ENCODE peak calls at places on chromosomes 6 and 20, in nine cellular contexts. H is K562, L is suprapubic skin, B is A549, J is prostate gland, W is lung, D is uterus, C is neural progenitor cell, X is GM23338. R is an unnamed sample. For H3K4me1, the result is how much of the 10 kb centered on the place peaks cover.

GRCh38 chr20:4299250-4299649 is 283.9 kb upstream of the RNF24 start:
- DNase-seq in D (no peak), J (no peak), X (no peak), W (no peak), C (no peak), L (no peak), B (no peak), H (no peak), R (no peak)

GRCh38 chr6:1797801-1798200 is 188.1 kb downstream of the FOXC1 start:
- DNase-seq in D (no peak), X (no peak), B (no peak), C (no peak), J (no peak), W (no peak), H (no peak), L (no peak), R (no peak)

GRCh38 chr20:33576432-33576883 is 85.7 kb upstream of the C20orf144 start:
- DNase-seq in J (no peak), L (no peak), B (peak), W (no peak), D (no peak), X (peak), C (no peak), H (no peak), R (peak)

GRCh38 chr6:48134246-48134645 is 23.2 kb upstream of the PTCHD4 start:
- DNase-seq in H (no peak), C (no peak), D (no peak), W (no peak), L (no peak), X (no peak), J (no peak), B (no peak), R (no peak)

GRCh38 chr6:39441301-39441700 is 118.8 kb upstream of the KCNK16 start:
- DNase-seq in W (no peak), L (no peak), C (no peak), J (no peak), B (no peak), X (no peak), H (no peak), D (no peak), R (no peak)

GRCh38 chr6:89339565-89339964 is 13.0 kb downstream of the UBE2J1 start:
- DNase-seq in X (no peak), J (no peak), H (no peak), B (no peak), L (no peak), D (no peak), C (no peak), W (no peak), R (no peak)

GRCh38 chr20:18466894-18467678 is at the start of the genes DZANK1 and POLR3F:
- DNase-seq in C (peak), X (peak), H (peak), B (peak), W (peak), J (peak), L (peak), D (peak), R (peak)

GRCh38 chr20:19934792-19935491 is 82.2 kb upstream of the NAA20 start:
- DNase-seq in D (no peak), H (no peak), X (no peak), L (peak), J (peak), B (peak), W (peak), C (no peak), R (no peak)

GRCh38 chr6:128491643-128492206 is 28.7 kb downstream of the PTPRK start:
- DNase-seq in B (no peak), H (no peak), D (no peak), J (peak), X (no peak), C (peak), L (no peak), W (no peak), R (no peak)

GRCh38 chr20:26209171-26209941 is 512.7 kb upstream of the ZNF337 start:
- DNase-seq in B (no peak), J (no peak), W (no peak), H (no peak), X (peak), C (peak), D (no peak), L (peak), R (no peak)

GRCh38 chr6:145245119-145245518 is 490.2 kb downstream of the EPM2A start:
- DNase-seq in D (no peak), W (no peak), H (no peak), X (no peak), L (no peak), J (no peak), C (no peak), B (no peak), R (no peak)

GRCh38 chr20:36273414-36274247 is 32.5 kb upstream of the DLGAP4 start:
- DNase-seq in H (no peak), B (peak), W (no peak), C (peak), J (no peak), D (no peak), L (no peak), X (peak), R (peak)

GRCh38 chr6:156988276-156989158 is 211.3 kb downstream of the ARID1B start:
- DNase-seq in B (no peak), J (no peak), L (no peak), D (no peak), X (peak), H (peak), W (no peak), C (peak), R (peak)

GRCh38 chr6:111861321-111861938 is 11.8 kb downstream of the FYN start:
- DNase-seq in D (no peak), W (no peak), L (no peak), C (no peak), X (peak), H (no peak), B (no peak), J (no peak), R (no peak)

GRCh38 chr6:161922631-161923119 is 648.8 kb upstream of the AGPAT4 start:
- DNase-seq in W (peak), D (no peak), B (peak), C (peak), X (peak), J (peak), H (peak), L (no peak), R (peak)

GRCh38 chr6:3500262-3501001 is 43.6 kb upstream of the SLC22A23 start:
- DNase-seq in W (no peak), X (no peak), L (no peak), D (no peak), H (no peak), C (no peak), B (no peak), J (peak), R (no peak)

GRCh38 chr6:19438566-19439353 is 398.4 kb upstream of the ID4 start:
- DNase-seq in H (no peak), X (no peak), J (no peak), D (no peak), L (no peak), B (no peak), W (no peak), C (no peak), R (no peak)

GRCh38 chr6:155373276-155373675 is 59.0 kb upstream of the TFB1M start:
- DNase-seq in W (no peak), D (no peak), J (no peak), X (no peak), C (no peak), B (no peak), H (no peak), L (no peak), R (no peak)

GRCh38 chr6:13406051-13406477 is 77.7 kb upstream of the TBC1D7 start:
- DNase-seq in D (no peak), X (no peak), B (no peak), L (no peak), J (no peak), H (no peak), W (no peak), C (no peak), R (no peak)

GRCh38 chr6:44180406-44180805 is 21.8 kb downstream of the CAPN11 start:
- DNase-seq in C (no peak), L (no peak), D (no peak), H (no peak), B (no peak), J (no peak), X (no peak), W (no peak), R (no peak)

GRCh38 chr6:82909551-82909950 is 156.1 kb downstream of the UBE3D start:
- DNase-seq in W (no peak), D (no peak), H (no peak), B (no peak), X (no peak), C (no peak), L (no peak), J (no peak), R (no peak)

GRCh38 chr6:90288404-90288803 is 8.2 kb downstream of the BACH2 start:
- DNase-seq in H (no peak), B (no peak), W (no peak), J (no peak), C (peak), X (peak), L (no peak), D (no peak), R (no peak)

GRCh38 chr6:167706313-167707109 is 120.2 kb upstream of the AFDN start:
- DNase-seq in W (no peak), D (no peak), C (no peak), X (no peak), H (no peak), B (no peak), J (no peak), L (no peak), R (no peak)

GRCh38 chr6:102961902-102962301 is 1568.4 kb downstream of the GRIK2 start:
- DNase-seq in D (no peak), C (no peak), W (no peak), X (no peak), J (no peak), L (no peak), H (no peak), B (no peak), R (no peak)

GRCh38 chr6:98931710-98932109 is 16.0 kb downstream of the FBXL4 start:
- DNase-seq in J (no peak), L (no peak), B (no peak), C (peak), D (no peak), H (no peak), W (no peak), X (no peak), R (no peak)

GRCh38 chr6:88184921-88185320 is 18.8 kb upstream of the CNR1 start:
- DNase-seq in C (no peak), H (no peak), W (no peak), B (no peak), J (no peak), D (no peak), L (no peak), X (no peak), R (no peak)

GRCh38 chr6:88174906-88175305 is 8.8 kb upstream of the CNR1 start:
- DNase-seq in W (no peak), B (no peak), L (no peak), J (no peak), C (no peak), D (no peak), H (no peak), X (no peak), R (no peak)

GRCh38 chr6:88177961-88178464 is 11.9 kb upstream of the CNR1 start:
- DNase-seq in C (no peak), X (no peak), W (no peak), J (no peak), H (no peak), B (peak), D (no peak), L (no peak), R (no peak)

GRCh38 chr6:88183503-88183902 is 17.4 kb upstream of the CNR1 start:
- DNase-seq in W (no peak), H (no peak), C (no peak), X (peak), J (no peak), B (no peak), D (no peak), L (no peak), R (no peak)

DNA sequence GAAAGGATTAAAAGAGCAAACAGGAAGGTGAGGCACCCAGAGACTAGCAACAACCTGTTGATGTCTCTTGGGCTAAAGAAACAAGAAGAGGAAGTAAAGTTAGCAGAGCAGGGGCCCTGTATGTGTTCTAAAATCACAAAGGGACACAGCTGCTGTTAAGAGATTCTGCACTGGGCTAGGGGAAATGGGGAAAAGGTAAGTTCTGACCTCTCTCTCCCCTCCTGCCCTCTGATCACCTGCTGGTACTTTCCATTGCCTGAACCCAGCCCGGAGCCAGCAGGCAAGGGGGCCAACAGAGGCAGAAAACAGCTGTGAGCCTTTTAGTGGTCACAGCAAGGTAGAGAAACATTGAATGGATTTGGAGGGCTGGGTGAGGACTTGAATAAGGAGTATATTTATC is 13.5 kb upstream of the CNR1 start:
- DNase-seq in C (peak), J (no peak), X (peak), D (no peak), W (no peak), H (no peak), B (no peak), L (no peak), R (no peak)
- H3K4me3 ChIP-seq in C (no peak), J (no peak), X (no peak), D (no peak), W (no peak), H (no peak), B (no peak), L (no peak), R (no peak)

DNA sequence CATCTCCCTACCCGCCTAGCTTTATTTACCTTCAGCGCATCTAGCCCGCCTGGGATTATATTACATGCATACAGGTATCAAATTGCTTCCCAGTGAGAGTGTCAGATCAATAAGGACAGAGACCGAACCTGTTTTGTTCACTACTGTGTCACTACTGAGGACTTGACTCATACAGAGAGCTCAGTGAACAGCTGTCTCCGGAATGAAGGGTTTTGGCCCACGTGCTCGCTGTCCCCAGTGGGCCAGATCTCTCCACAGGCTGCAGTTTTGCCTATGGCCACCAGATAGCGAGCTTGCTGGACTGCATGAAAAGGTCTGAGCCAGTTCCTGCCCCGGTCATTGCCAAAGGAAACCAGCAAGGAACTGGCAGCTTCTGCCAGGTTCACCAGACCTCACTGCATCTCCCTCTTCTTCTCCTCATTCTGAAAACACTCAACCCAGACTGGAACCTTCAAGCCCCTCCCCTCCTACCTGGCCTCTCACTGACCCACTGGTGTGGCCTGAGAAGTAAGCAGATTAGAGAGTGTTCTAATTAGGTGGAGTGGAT is 150.8 kb downstream of the ZMYND8 start:
- DNase-seq in X (peak), D (no peak), L (no peak), H (peak), B (peak), W (peak), J (peak), C (peak), R (peak)
- H3K4me1 ChIP-seq in X (under half), D (under half), L (under half), H (under half), B (under half), W (under half), J (under half), C (under half), R (under half)

GRCh38 chr20:38962898-38963484 is 847 bp downstream of the DHX35 start:
- DNase-seq in W (no peak), L (no peak), H (no peak), J (no peak), D (no peak), X (no peak), B (no peak), C (no peak), R (no peak)

GRCh38 chr20:38965264-38965663 is 3.1 kb downstream of the DHX35 start:
- DNase-seq in J (no peak), B (no peak), X (no peak), D (no peak), L (no peak), H (no peak), W (no peak), C (no peak), R (no peak)

GRCh38 chr20:38963745-38964144 is 1.6 kb downstream of the DHX35 start:
- DNase-seq in W (no peak), H (no peak), X (no peak), B (no peak), L (no peak), J (no peak), D (no peak), C (no peak), R (no peak)

GRCh38 chr20:38961530-38962043 is 557 bp upstream of the DHX35 start:
- DNase-seq in C (peak), X (peak), H (no peak), L (no peak), D (peak), B (peak), W (no peak), J (no peak), R (no peak)

DNA sequence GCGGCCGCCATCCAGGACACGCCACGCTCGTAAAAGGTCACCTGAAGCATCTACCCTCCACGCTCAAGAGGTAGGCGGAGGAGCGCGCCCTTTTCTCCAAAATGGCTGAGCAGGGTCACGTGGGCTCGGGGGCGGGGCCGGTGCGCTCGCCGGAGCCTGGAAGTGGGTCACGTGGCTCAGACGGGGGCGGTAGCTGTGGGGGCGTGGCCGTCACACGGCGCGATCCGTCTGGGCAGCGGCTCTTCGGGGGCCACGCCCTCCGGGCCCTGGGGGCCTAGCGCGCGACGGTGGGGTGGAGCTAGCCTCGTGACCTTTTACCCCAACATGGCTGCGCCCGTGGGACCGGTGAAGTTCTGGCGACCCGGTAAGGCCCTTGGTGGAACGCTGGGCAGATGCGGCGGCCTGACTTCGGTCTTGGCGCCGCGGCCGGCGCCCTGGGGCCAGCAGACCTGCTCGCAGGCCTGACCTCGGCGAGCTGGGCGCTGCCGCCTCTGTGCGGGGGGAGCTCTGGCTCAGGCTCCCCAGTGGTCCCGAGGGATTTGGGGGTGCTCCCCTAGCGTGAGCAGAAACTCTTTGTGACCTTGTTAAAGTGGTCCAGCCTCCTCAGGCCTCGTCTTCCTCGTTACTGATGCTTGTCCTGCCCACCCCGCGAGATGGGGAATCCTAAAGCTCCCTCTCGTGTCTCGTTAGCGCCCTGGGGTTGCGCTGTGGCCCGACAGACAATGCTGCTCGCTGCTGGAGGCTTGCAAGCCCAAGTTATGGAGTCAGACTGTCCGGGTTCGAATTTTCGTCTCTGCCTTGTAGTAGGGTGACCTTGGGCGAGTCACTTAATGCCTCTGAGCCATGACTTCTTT is at the start of gene DHX35:
- DNase-seq in W (peak), H (peak), D (peak), C (peak), B (peak), X (peak), J (peak), L (peak), R (peak)
- TF ChIP-seq CTCF in W (peak), H (peak), D (peak), C (peak), B (peak), X (peak), J (no peak), L (peak), R (peak)

GRCh38 chr6:56984884-56985283 is 30.0 kb downstream of the BEND6 start:
- DNase-seq in H (no peak), L (no peak), D (no peak), X (no peak), J (no peak), B (no peak), C (no peak), W (no peak), R (no peak)
- H3K4me3 ChIP-seq in H (no peak), L (no peak), D (no peak), X (no peak), J (no peak), B (no peak), C (no peak), W (no peak), R (no peak)

DNA sequence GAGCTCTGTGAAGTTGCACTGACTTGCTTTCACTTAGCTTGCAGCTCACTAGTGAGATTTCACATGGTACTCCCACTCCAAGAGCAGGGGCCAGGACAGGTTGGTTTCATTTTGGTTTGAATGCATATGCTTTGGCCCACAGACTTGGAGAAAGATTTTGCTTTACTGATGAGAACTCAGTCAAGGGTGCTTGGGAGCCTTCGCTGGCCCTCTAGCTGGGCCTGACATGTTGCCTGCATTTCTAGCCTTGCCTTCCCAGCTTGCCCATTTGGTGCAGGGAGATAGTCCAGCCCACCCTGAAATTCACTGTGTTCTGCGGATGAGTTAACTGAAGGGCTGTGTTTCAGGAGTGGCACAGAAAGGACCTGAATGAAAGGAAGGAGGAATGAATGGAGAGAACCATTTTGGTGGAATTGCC is 1.9 kb downstream of the SGK1 start:
- DNase-seq in B (no peak), C (no peak), L (no peak), J (no peak), W (no peak), H (no peak), X (peak), D (no peak), R (no peak)
- H3K4me1 ChIP-seq in B (under half), C (under half), L (under half), J (under half), W (under half), H (under half), X (under half), D (under half), R (under half)

R was measured in Caco-2.